ENCODE peak calls at places on chromosomes 16 and 17, in five cellular contexts. One of them, this sample, is unnamed.

GRCh38 chr16:324201-324450 is 28.4 kb downstream of the AXIN1 start:
- DNase-seq in HCT116: no peak
- DNase-seq in H1: no peak
- DNase-seq in HepG2: no peak
- DNase-seq in GM12878: no peak
- DNase-seq in this sample: no peak

GRCh38 chr16:46961373-46962353 is 11.8 kb downstream of the DNAJA2 start:
- DNase-seq in HCT116: no peak
- DNase-seq in H1: no peak
- DNase-seq in HepG2: no peak
- DNase-seq in GM12878: no peak
- DNase-seq in this sample: no peak

GRCh38 chr16:85018529-85019236 is 7.3 kb upstream of the ZDHHC7 start:
- DNase-seq in HCT116: no peak
- DNase-seq in HepG2: no peak
- DNase-seq in H1: no peak
- DNase-seq in GM12878: no peak
- DNase-seq in this sample: no peak

GRCh38 chr16:75555213-75555706 is 792 bp downstream of the TMEM231 start:
- DNase-seq in H1: peak
- DNase-seq in HepG2: peak
- DNase-seq in GM12878: no peak
- DNase-seq in HCT116: peak
- DNase-seq in this sample: peak

GRCh38 chr17:80297996-80298560 is 37.4 kb downstream of the RNF213 start:
- DNase-seq in HepG2: no peak
- DNase-seq in H1: no peak
- DNase-seq in GM12878: no peak
- DNase-seq in HCT116: no peak
- DNase-seq in this sample: no peak

GRCh38 chr16:57999366-57999970 is 1.0 kb downstream of the ZNF319 start:
- DNase-seq in HCT116: no peak
- DNase-seq in HepG2: peak
- DNase-seq in GM12878: no peak
- DNase-seq in H1: no peak
- DNase-seq in this sample: no peak

GRCh38 chr16:4176794-4177438 is 60.7 kb upstream of the ADCY9 start:
- DNase-seq in H1: no peak
- DNase-seq in HCT116: peak
- DNase-seq in GM12878: peak
- DNase-seq in HepG2: peak
- DNase-seq in this sample: no peak

GRCh38 chr17:44541884-44542581 is 15.3 kb upstream of the FZD2 start:
- DNase-seq in HepG2: no peak
- DNase-seq in GM12878: no peak
- DNase-seq in HCT116: no peak
- DNase-seq in H1: no peak
- DNase-seq in this sample: peak

GRCh38 chr17:68057531-68057952 is 22.0 kb downstream of the KPNA2 start:
- DNase-seq in HepG2: no peak
- DNase-seq in H1: no peak
- DNase-seq in HCT116: peak
- DNase-seq in GM12878: no peak
- DNase-seq in this sample: peak

GRCh38 chr17:68094481-68095078 is 59.0 kb downstream of the KPNA2 start:
- DNase-seq in HCT116: no peak
- DNase-seq in GM12878: no peak
- DNase-seq in H1: no peak
- DNase-seq in HepG2: peak
- DNase-seq in this sample: no peak

GRCh38 chr16:58501242-58502131 is 1.5 kb downstream of the NDRG4 start:
- DNase-seq in HepG2: peak
- DNase-seq in HCT116: no peak
- DNase-seq in H1: no peak
- DNase-seq in GM12878: no peak
- DNase-seq in this sample: peak

GRCh38 chr16:49089039-49089438 is 192.6 kb downstream of the CBLN1 start:
- DNase-seq in HCT116: no peak
- DNase-seq in HepG2: no peak
- DNase-seq in H1: no peak
- DNase-seq in GM12878: no peak
- DNase-seq in this sample: no peak

GRCh38 chr16:24146523-24146922 is 109.6 kb upstream of the CACNG3 start:
- DNase-seq in HepG2: no peak
- DNase-seq in HCT116: no peak
- DNase-seq in H1: no peak
- DNase-seq in GM12878: no peak
- DNase-seq in this sample: no peak

GRCh38 chr17:9729735-9730420 is 61.5 kb downstream of the DHRS7C start:
- DNase-seq in HepG2: no peak
- DNase-seq in GM12878: no peak
- DNase-seq in H1: no peak
- DNase-seq in HCT116: no peak
- DNase-seq in this sample: no peak

GRCh38 chr17:30823425-30823824 is 1.1 kb downstream of the CRLF3 start:
- DNase-seq in H1: no peak
- DNase-seq in HCT116: no peak
- DNase-seq in GM12878: no peak
- DNase-seq in HepG2: no peak
- DNase-seq in this sample: no peak

GRCh38 chr17:30821751-30822723 is 2.5 kb downstream of the CRLF3 start:
- DNase-seq in HepG2: no peak
- DNase-seq in HCT116: no peak
- DNase-seq in H1: no peak
- DNase-seq in GM12878: no peak
- DNase-seq in this sample: peak

GRCh38 chr17:30827082-30827481 is 2.6 kb upstream of the CRLF3 start:
- DNase-seq in HCT116: no peak
- DNase-seq in GM12878: no peak
- DNase-seq in H1: no peak
- DNase-seq in HepG2: peak
- DNase-seq in this sample: no peak

GRCh38 chr17:30824356-30825145 is at the start of gene CRLF3:
- DNase-seq in HCT116: peak
- DNase-seq in GM12878: peak
- DNase-seq in HepG2: peak
- DNase-seq in H1: peak
- DNase-seq in this sample: peak

GRCh38 chr17:30824002-30824355 is 513 bp downstream of the CRLF3 start:
- DNase-seq in H1: no peak
- DNase-seq in GM12878: no peak
- DNase-seq in HepG2: no peak
- DNase-seq in HCT116: no peak
- DNase-seq in this sample: no peak
- H3K27ac ChIP-seq in H1: peak
- H3K27ac ChIP-seq in GM12878: peak
- H3K27ac ChIP-seq in HepG2: peak
- H3K27ac ChIP-seq in HCT116: peak
- H3K27ac ChIP-seq in this sample: peak

DNA sequence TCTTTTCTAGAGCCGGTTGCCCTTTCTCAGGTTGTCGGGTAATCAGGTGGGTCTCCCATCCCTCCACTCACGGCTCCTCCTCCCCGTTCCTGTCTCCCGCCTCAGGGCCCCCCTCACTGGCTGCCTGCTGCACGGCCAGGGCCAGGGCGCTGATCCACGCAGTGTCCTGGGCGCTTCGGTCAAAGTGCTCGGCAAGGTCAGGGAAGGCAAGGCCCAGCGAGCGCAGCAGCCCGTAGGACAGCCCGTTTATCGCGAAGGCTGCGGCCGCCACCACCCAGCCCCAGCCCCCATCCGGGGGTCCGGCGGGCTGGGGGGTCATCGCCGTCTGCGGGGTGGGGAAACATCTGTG is 723 bp downstream of the SLC16A11 start:
- DNase-seq in GM12878: no peak
- DNase-seq in H1: no peak
- DNase-seq in HCT116: no peak
- DNase-seq in HepG2: no peak
- DNase-seq in this sample: no peak
- TF ChIP-seq POLR2AphosphoS5 in GM12878: no peak
- TF ChIP-seq POLR2AphosphoS5 in H1: no peak
- TF ChIP-seq POLR2AphosphoS5 in HCT116: no peak
- TF ChIP-seq POLR2AphosphoS5 in HepG2: no peak
- TF ChIP-seq POLR2AphosphoS5 in this sample: no peak

GRCh38 chr16:86232496-86232895 is 277.8 kb upstream of the FOXF1 start:
- DNase-seq in HCT116: no peak
- DNase-seq in GM12878: no peak
- DNase-seq in H1: no peak
- DNase-seq in HepG2: no peak
- DNase-seq in this sample: no peak

GRCh38 chr16:86231996-86232350 is 278.4 kb upstream of the FOXF1 start:
- DNase-seq in GM12878: no peak
- DNase-seq in HCT116: no peak
- DNase-seq in HepG2: no peak
- DNase-seq in H1: no peak
- DNase-seq in this sample: no peak

GRCh38 chr16:86229866-86230656 is 280.3 kb upstream of the FOXF1 start:
- DNase-seq in HCT116: no peak
- DNase-seq in H1: no peak
- DNase-seq in GM12878: no peak
- DNase-seq in HepG2: no peak
- DNase-seq in this sample: no peak

GRCh38 chr16:86229283-86229682 is 281.0 kb upstream of the FOXF1 start:
- DNase-seq in H1: no peak
- DNase-seq in HCT116: no peak
- DNase-seq in HepG2: no peak
- DNase-seq in GM12878: no peak
- DNase-seq in this sample: no peak

DNA sequence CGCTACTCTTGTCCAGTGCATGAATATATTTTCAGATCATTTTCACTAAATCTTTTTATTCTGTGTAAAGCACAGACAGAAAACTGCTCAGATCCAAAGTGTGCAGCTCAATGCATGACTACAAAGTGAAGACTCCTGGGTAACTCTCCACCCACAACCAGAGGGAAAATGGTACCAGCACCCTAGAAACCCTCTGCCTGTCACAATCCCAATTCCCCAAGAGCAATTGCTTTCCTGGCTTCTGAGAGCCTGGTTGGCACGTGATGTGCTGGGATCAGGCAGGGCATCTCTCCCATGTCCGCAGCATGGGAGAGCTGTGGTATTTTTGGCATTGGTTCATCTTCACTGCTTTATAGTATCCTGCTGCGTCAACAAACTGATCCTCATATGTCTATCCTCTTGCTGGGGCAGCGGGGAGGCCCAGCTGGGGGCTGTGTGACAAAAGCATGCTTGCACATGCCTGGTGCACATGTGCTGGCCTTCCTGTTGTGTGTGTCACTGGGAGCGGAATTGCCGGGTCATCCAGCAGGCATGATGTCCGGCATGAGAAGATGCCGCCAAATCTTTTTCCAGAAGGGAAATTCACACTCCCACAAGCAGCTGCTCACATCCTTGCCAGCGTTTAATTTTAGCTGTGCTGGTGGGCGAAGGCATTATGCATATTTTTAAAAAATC is 278.9 kb upstream of the FOXF1 start:
- DNase-seq in HCT116: no peak
- DNase-seq in HepG2: no peak
- DNase-seq in H1: no peak
- DNase-seq in GM12878: no peak
- DNase-seq in this sample: no peak
- TF ChIP-seq EZH2 in HCT116: no peak
- TF ChIP-seq EZH2 in HepG2: no peak
- TF ChIP-seq EZH2 in H1: no peak
- TF ChIP-seq EZH2 in GM12878: no peak
- TF ChIP-seq EZH2 in this sample: no peak

GRCh38 chr17:74712756-74713155 is at the start of gene CD300LF:
- DNase-seq in HepG2: no peak
- DNase-seq in GM12878: no peak
- DNase-seq in H1: no peak
- DNase-seq in HCT116: no peak
- DNase-seq in this sample: no peak

GRCh38 chr17:74715144-74715543 is 2.4 kb upstream of the CD300LF start:
- DNase-seq in HCT116: no peak
- DNase-seq in H1: no peak
- DNase-seq in GM12878: no peak
- DNase-seq in HepG2: peak
- DNase-seq in this sample: no peak

GRCh38 chr17:74712301-74712700 is 422 bp downstream of the CD300LF start:
- DNase-seq in HepG2: no peak
- DNase-seq in GM12878: no peak
- DNase-seq in H1: no peak
- DNase-seq in HCT116: no peak
- DNase-seq in this sample: no peak

GRCh38 chr17:74713199-74713755 is 554 bp upstream of the CD300LF start:
- DNase-seq in H1: no peak
- DNase-seq in HCT116: no peak
- DNase-seq in HepG2: no peak
- DNase-seq in GM12878: no peak
- DNase-seq in this sample: no peak

DNA sequence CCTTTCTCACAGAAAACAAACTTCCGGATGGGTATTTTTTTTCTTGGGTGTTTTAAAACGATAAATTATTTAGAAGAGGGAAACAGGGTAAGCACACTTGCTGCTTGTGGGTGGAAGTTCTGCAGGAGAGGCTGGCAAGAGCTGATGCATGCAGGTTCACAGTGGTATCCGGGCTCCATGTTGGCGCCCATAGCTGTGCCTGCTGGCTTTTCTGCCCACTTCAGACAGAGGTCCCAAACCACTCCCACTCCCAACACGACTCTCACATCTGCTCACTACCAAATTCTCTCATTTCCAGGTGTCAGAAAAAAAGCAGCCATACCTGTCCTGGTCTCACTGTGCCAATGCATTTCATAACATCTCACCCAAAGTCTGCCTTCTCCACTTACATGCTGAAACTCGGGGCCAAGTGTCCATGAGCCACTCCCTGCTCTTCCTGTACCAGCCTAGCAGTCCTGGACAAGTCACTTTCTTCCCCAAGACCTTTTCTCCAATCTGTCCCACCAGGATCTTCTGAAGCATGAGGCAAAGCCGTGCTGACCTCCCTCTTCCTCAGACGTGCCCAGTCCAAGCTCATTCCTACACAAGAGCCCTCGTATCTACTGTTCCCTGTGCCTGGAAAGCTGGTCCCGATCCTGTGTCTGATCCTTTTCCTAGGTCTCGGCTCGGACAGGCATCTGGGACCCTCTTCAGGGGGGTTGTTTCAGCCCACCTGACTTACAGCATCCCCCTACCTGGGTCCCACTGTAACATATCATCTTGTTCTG is 1.5 kb downstream of the CD300LF start:
- DNase-seq in HCT116: no peak
- DNase-seq in GM12878: no peak
- DNase-seq in HepG2: no peak
- DNase-seq in H1: no peak
- DNase-seq in this sample: no peak
- H3K27ac ChIP-seq in HCT116: no peak
- H3K27ac ChIP-seq in GM12878: no peak
- H3K27ac ChIP-seq in HepG2: no peak
- H3K27ac ChIP-seq in H1: no peak
- H3K27ac ChIP-seq in this sample: no peak

DNA sequence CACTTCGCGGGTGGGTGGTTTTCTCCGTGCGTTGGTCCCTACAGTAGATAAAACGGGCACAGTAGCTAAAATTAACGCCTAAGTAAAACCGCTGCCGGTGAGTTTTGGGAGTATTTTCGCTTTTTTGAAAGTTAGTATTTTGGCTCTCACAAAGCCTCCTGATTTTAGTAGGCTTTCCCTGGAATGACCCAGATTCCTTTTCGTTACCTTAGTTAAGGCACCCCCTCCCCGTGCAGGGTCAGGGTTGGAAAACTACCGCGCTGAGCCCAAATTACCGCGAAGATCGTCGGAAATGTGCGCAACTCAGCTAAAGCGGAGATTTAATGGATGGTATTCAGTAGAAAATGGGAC is 28.3 kb upstream of the ST6GALNAC1 start:
- DNase-seq in H1: no peak
- DNase-seq in GM12878: no peak
- DNase-seq in HCT116: no peak
- DNase-seq in HepG2: no peak
- DNase-seq in this sample: no peak
- TF ChIP-seq POLR2AphosphoS5 in H1: no peak
- TF ChIP-seq POLR2AphosphoS5 in GM12878: peak
- TF ChIP-seq POLR2AphosphoS5 in HCT116: peak
- TF ChIP-seq POLR2AphosphoS5 in HepG2: peak
- TF ChIP-seq POLR2AphosphoS5 in this sample: peak

This sample was measured in GM23338.